ENCODE peak calls at places on chromosomes 2 and 18, in four cellular contexts. U is Calu3, Y is cardiac fibroblast, H is H9. E is an unnamed sample.

GRCh38 chr18:79326413-79327198 is 69.1 kb upstream of the NFATC1 start:
- DNase-seq in U (no peak), Y (no peak), H (no peak), E (no peak)

GRCh38 chr18:45565280-45565970 is 49.9 kb upstream of the SLC14A2 start:
- DNase-seq in U (no peak), Y (no peak), H (no peak), E (no peak)

GRCh38 chr2:133434962-133435668 is 133.1 kb downstream of the NCKAP5 start:
- DNase-seq in U (peak), Y (peak), H (no peak), E (peak)

GRCh38 chr2:31125918-31126695 is 12.1 kb downstream of the GALNT14 start:
- DNase-seq in U (no peak), Y (no peak), H (no peak), E (no peak)

GRCh38 chr2:98508690-98509054 is 64.0 kb downstream of the INPP4A start:
- DNase-seq in U (no peak), Y (peak), H (no peak), E (no peak)

GRCh38 chr2:18792684-18793083 is 203.3 kb upstream of the NT5C1B start:
- DNase-seq in U (no peak), Y (no peak), H (no peak), E (no peak)

GRCh38 chr2:85255813-85256581 is 71.8 kb downstream of the TGOLN2 start:
- DNase-seq in U (peak), Y (peak), H (peak), E (peak)

GRCh38 chr2:48113767-48114166 is 207.5 kb upstream of the FBXO11 start:
- DNase-seq in U (no peak), Y (no peak), H (no peak), E (no peak)

GRCh38 chr2:71843391-71843850 is 304.2 kb downstream of the CYP26B1 start:
- DNase-seq in U (no peak), Y (peak), H (no peak), E (peak)

GRCh38 chr2:233178994-233179847 is 72.3 kb upstream of the ATG16L1 start:
- DNase-seq in U (no peak), Y (peak), H (no peak), E (no peak)

GRCh38 chr2:129915303-129915840 is 64.1 kb upstream of the RAB6C start:
- DNase-seq in U (no peak), Y (no peak), H (no peak), E (no peak)

GRCh38 chr2:233542507-233542906 is 24.1 kb downstream of the USP40 start:
- DNase-seq in U (no peak), Y (peak), H (no peak), E (peak)

GRCh38 chr18:36199691-36200295 is 12.5 kb downstream of the MOCOS start:
- DNase-seq in U (no peak), Y (no peak), H (no peak), E (no peak)

GRCh38 chr18:22065311-22065710 is 104.1 kb upstream of the GATA6 start:
- DNase-seq in U (no peak), Y (no peak), H (no peak), E (no peak)

GRCh38 chr2:79855264-79856006 is 342.6 kb downstream of the CTNNA2 start:
- DNase-seq in U (no peak), Y (no peak), H (peak), E (no peak)

GRCh38 chr2:137420744-137421143 is 543.5 kb upstream of the HNMT start:
- DNase-seq in U (no peak), Y (no peak), H (peak), E (no peak)

GRCh38 chr2:120731175-120731574 is 4.5 kb upstream of the GLI2 start:
- DNase-seq in U (no peak), Y (no peak), H (peak), E (no peak)

GRCh38 chr2:42775186-42775585 is 11.3 kb upstream of the OXER1 start:
- DNase-seq in U (no peak), Y (no peak), H (no peak), E (no peak)

GRCh38 chr2:19632327-19633040 is 269.3 kb downstream of the TTC32 start:
- DNase-seq in U (no peak), Y (peak), H (no peak), E (peak)

GRCh38 chr18:38867680-38868079 is 1302.1 kb upstream of the CELF4 start:
- DNase-seq in U (no peak), Y (no peak), H (no peak), E (no peak)
- TF ChIP-seq CTCF in U (no peak), Y (no peak), H (peak), E (no peak)

GRCh38 chr2:23335550-23335949 is 49.4 kb upstream of the KLHL29 start:
- DNase-seq in U (no peak), Y (no peak), H (no peak), E (no peak)

GRCh38 chr2:23324281-23324680 is 60.7 kb upstream of the KLHL29 start:
- DNase-seq in U (no peak), Y (no peak), H (no peak), E (no peak)

GRCh38 chr2:23326322-23326721 is 58.7 kb upstream of the KLHL29 start:
- DNase-seq in U (no peak), Y (no peak), H (no peak), E (no peak)

GRCh38 chr2:23327897-23328296 is 57.1 kb upstream of the KLHL29 start:
- DNase-seq in U (no peak), Y (no peak), H (no peak), E (no peak)

GRCh38 chr2:23330214-23330613 is 54.8 kb upstream of the KLHL29 start:
- DNase-seq in U (no peak), Y (peak), H (peak), E (no peak)
- TF ChIP-seq CTCF in U (no peak), Y (no peak), H (peak), E (no peak)

DNA sequence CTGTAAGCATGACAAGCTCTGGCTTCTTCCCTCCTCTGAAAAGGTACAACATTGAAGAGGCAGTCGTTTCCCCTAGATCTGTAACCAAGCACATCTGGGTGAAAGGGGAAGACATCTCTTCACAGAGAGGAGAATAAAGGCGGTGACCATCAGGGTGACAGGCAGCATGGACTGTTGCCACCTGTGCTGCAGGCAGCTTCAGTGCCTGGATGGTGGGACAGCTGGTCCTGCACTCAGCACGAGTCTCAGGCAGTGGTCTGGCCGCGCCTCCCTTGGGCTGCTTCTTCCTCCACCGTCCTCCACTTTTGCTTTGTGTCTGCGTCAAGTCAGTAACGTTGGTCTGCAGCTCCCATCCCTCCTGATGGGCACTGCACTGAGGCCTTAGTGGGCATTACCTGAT is 264.4 kb downstream of the NEDD4L start:
- DNase-seq in U (no peak), Y (no peak), H (no peak), E (no peak)
- TF ChIP-seq CTCF in U (no peak), Y (no peak), H (no peak), E (no peak)

GRCh38 chr2:168160897-168161296 is 86.5 kb downstream of the STK39 start:
- DNase-seq in U (no peak), Y (no peak), H (peak), E (no peak)
- TF ChIP-seq CTCF in U (no peak), Y (peak), H (peak), E (no peak)

GRCh38 chr2:36708119-36708741 is 11.7 kb downstream of the VIT start:
- DNase-seq in U (no peak), Y (no peak), H (no peak), E (peak)
- TF ChIP-seq CTCF in U (no peak), Y (peak), H (peak), E (peak)

DNA sequence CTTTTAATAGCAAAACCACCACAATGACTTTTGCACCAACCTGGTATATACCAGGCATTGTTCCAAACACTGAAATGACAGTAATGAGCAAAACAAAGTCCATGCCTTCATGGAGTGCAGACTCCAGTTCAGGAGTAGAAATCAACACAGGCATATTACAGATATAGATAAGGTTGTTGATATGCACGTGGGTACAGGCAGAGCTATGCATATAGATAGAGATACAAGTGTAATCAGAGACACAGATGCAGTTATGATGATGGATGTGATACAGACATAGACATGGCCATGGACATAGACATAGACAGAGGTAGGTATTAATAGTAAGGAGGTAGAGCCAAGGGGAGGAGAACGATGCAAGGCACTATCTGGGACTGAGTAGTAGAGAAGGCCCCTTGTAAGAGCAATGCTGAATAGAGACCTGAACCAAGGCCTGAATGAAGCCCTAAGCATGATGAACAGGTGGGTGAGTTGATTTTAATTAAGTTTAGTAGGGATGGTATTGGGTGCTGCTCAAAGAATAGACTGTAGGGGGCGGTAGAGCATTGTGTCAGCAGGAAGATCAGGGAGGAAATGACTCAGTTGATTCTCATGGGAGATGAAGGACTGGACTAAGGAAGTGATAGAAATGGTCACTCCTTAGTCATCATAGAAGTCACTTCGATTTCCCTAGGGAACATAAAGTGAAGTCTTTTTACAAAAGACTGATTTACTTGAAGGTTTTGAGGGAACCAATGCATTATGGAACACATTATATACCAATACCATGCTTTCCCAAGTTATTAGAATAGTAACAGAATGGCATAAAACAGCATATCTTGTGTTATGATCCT is 39.4 kb downstream of the CMPK2 start:
- DNase-seq in U (peak), Y (peak), H (no peak), E (peak)
- TF ChIP-seq CTCF in U (peak), Y (peak), H (peak), E (peak)

GRCh38 chr2:70142590-70143313 is 48.1 kb downstream of the C2orf42 start:
- DNase-seq in U (peak), Y (peak), H (peak), E (peak)
- TF ChIP-seq CTCF in U (peak), Y (peak), H (peak), E (peak)

DNA sequence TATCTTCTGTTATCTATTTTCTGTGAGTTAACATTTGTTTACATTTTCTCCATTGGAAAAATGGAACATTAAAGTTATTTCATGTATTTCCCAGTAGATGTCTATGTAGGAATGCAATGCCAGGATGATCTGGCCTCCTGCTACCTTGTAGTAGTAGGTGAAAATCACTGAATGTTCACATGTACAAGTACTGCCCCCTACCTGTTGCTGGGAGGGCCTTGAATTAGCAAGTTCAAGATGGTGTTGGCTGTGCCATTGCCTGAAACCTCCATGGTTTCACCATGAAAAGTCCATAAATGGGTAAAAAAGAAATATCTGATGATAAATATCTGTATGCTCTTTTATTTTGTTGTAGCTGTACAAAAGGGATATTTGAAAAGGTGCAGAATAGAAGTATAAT is 30.7 kb downstream of the XRCC5 start:
- DNase-seq in U (peak), Y (no peak), H (peak), E (no peak)
- TF ChIP-seq CTCF in U (peak), Y (peak), H (peak), E (no peak)

GRCh38 chr2:166632616-166633015 is 138.6 kb upstream of the SCN7A start:
- DNase-seq in U (peak), Y (peak), H (no peak), E (peak)

GRCh38 chr2:166625670-166626069 is 131.6 kb upstream of the SCN7A start:
- DNase-seq in U (no peak), Y (no peak), H (no peak), E (peak)

GRCh38 chr2:166627893-166628292 is 133.8 kb upstream of the SCN7A start:
- DNase-seq in U (no peak), Y (peak), H (no peak), E (no peak)

GRCh38 chr2:166628478-166629136 is 134.6 kb upstream of the SCN7A start:
- DNase-seq in U (peak), Y (no peak), H (peak), E (no peak)
- TF ChIP-seq CTCF in U (no peak), Y (no peak), H (no peak), E (no peak)